ENCODE peak calls at places on chromosomes 2 and 18, in six cellular contexts. One of them, this sample, is unnamed.
A peak's percentile ranks its signal among the peaks of the same experiment; 100 is the strongest.

GRCh38 chr2:129755786-129756185 is 223.7 kb upstream of the RAB6C start:
- DNase-seq in aorta: no peak
- DNase-seq in Calu3: no peak
- DNase-seq in OCI-LY7: no peak
- DNase-seq in Kasumi-1: no peak
- DNase-seq in hippocampal formation: no peak
- DNase-seq in this sample: no peak

GRCh38 chr2:157866202-157866601 is 9.9 kb downstream of the ACVR1 start:
- DNase-seq in hippocampal formation: no peak
- DNase-seq in OCI-LY7: no peak
- DNase-seq in aorta: no peak
- DNase-seq in Kasumi-1: no peak
- DNase-seq in Calu3: no peak
- DNase-seq in this sample: no peak

GRCh38 chr2:177484396-177484795 is 91.8 kb downstream of the AGPS start:
- DNase-seq in Calu3: no peak
- DNase-seq in aorta: no peak
- DNase-seq in Kasumi-1: no peak
- DNase-seq in OCI-LY7: no peak
- DNase-seq in hippocampal formation: no peak
- DNase-seq in this sample: no peak

GRCh38 chr2:124025896-124026295 is 809 bp downstream of the CNTNAP5 start:
- DNase-seq in hippocampal formation: no peak
- DNase-seq in Kasumi-1: no peak
- DNase-seq in Calu3: no peak
- DNase-seq in aorta: no peak
- DNase-seq in OCI-LY7: no peak
- DNase-seq in this sample: no peak

GRCh38 chr2:109377976-109378375 is 235.8 kb downstream of the SEPTIN10 start:
- DNase-seq in hippocampal formation: no peak
- DNase-seq in Calu3: no peak
- DNase-seq in aorta: no peak
- DNase-seq in OCI-LY7: no peak
- DNase-seq in Kasumi-1: no peak
- DNase-seq in this sample: no peak

GRCh38 chr18:80009661-80010550 is 21.5 kb upstream of the TXNL4A start:
- DNase-seq in Kasumi-1: no peak
- DNase-seq in hippocampal formation: no peak
- DNase-seq in Calu3: no peak
- DNase-seq in OCI-LY7: no peak
- DNase-seq in aorta: peak; percentile 89
- DNase-seq in this sample: peak; percentile 75

GRCh38 chr2:20563833-20564232 is 87.1 kb downstream of the HS1BP3 start:
- DNase-seq in aorta: no peak
- DNase-seq in OCI-LY7: no peak
- DNase-seq in hippocampal formation: no peak
- DNase-seq in Calu3: no peak
- DNase-seq in Kasumi-1: no peak
- DNase-seq in this sample: no peak

GRCh38 chr2:165840333-165840958 is 46.4 kb upstream of the GALNT3 start:
- DNase-seq in Calu3: no peak
- DNase-seq in OCI-LY7: no peak
- DNase-seq in Kasumi-1: no peak
- DNase-seq in hippocampal formation: no peak
- DNase-seq in aorta: no peak
- DNase-seq in this sample: no peak

GRCh38 chr2:23351388-23352141 is 33.4 kb upstream of the KLHL29 start:
- DNase-seq in aorta: peak; percentile 91
- DNase-seq in Kasumi-1: peak; percentile 56
- DNase-seq in Calu3: peak; percentile 84
- DNase-seq in OCI-LY7: peak; percentile 18
- DNase-seq in hippocampal formation: peak; percentile 69
- DNase-seq in this sample: peak; percentile 90

GRCh38 chr2:65276604-65277003 is 49.0 kb downstream of the ACTR2 start:
- DNase-seq in Calu3: no peak
- DNase-seq in aorta: no peak
- DNase-seq in Kasumi-1: no peak
- DNase-seq in hippocampal formation: no peak
- DNase-seq in OCI-LY7: no peak
- DNase-seq in this sample: no peak

GRCh38 chr2:109604597-109604996 is 9.2 kb downstream of the SEPTIN10 start:
- DNase-seq in aorta: no peak
- DNase-seq in hippocampal formation: no peak
- DNase-seq in Kasumi-1: no peak
- DNase-seq in OCI-LY7: no peak
- DNase-seq in Calu3: peak; percentile 27
- DNase-seq in this sample: no peak

GRCh38 chr2:28606986-28607441 is 111.2 kb downstream of the PLB1 start:
- DNase-seq in Calu3: peak; percentile 15
- DNase-seq in OCI-LY7: no peak
- DNase-seq in hippocampal formation: no peak
- DNase-seq in Kasumi-1: peak; percentile 31
- DNase-seq in aorta: peak; percentile 56
- DNase-seq in this sample: no peak

GRCh38 chr2:119431155-119431975 is at the start of gene TMEM37:
- DNase-seq in Kasumi-1: peak; percentile 41
- DNase-seq in hippocampal formation: peak; percentile 55
- DNase-seq in aorta: peak; percentile 82
- DNase-seq in Calu3: peak; percentile 68
- DNase-seq in OCI-LY7: peak; percentile 44
- DNase-seq in this sample: peak; percentile 78

GRCh38 chr2:15363142-15363541 is 198.0 kb downstream of the NBAS start:
- DNase-seq in Calu3: no peak
- DNase-seq in OCI-LY7: no peak
- DNase-seq in hippocampal formation: no peak
- DNase-seq in aorta: no peak
- DNase-seq in Kasumi-1: no peak
- DNase-seq in this sample: no peak

GRCh38 chr2:85593023-85593422 is 2.5 kb upstream of the RNF181 start:
- DNase-seq in aorta: no peak
- DNase-seq in hippocampal formation: no peak
- DNase-seq in OCI-LY7: no peak
- DNase-seq in Calu3: no peak
- DNase-seq in Kasumi-1: no peak
- DNase-seq in this sample: no peak

GRCh38 chr2:232315049-232315922 is 63.3 kb upstream of the ALPP start:
- DNase-seq in Calu3: no peak
- DNase-seq in OCI-LY7: no peak
- DNase-seq in hippocampal formation: peak; percentile 44
- DNase-seq in Kasumi-1: peak; percentile 77
- DNase-seq in aorta: peak; percentile 86
- DNase-seq in this sample: peak; percentile 90

GRCh38 chr18:79680100-79680879 is 687 bp downstream of the CTDP1 start:
- DNase-seq in OCI-LY7: peak; percentile 4
- DNase-seq in hippocampal formation: no peak
- DNase-seq in Kasumi-1: peak; percentile 53
- DNase-seq in Calu3: peak; percentile 20
- DNase-seq in aorta: no peak
- DNase-seq in this sample: no peak

GRCh38 chr2:26745609-26746327 is 18.3 kb upstream of the SLC35F6 start:
- DNase-seq in OCI-LY7: peak; percentile 86
- DNase-seq in aorta: peak; percentile 90
- DNase-seq in Kasumi-1: peak; percentile 82
- DNase-seq in hippocampal formation: peak; percentile 79
- DNase-seq in Calu3: peak; percentile 85
- DNase-seq in this sample: peak; percentile 83

GRCh38 chr2:230869691-230870543 is 5.2 kb downstream of the ITM2C start:
- DNase-seq in OCI-LY7: no peak
- DNase-seq in aorta: peak; percentile 34
- DNase-seq in hippocampal formation: no peak
- DNase-seq in Calu3: no peak
- DNase-seq in Kasumi-1: peak; percentile 17
- DNase-seq in this sample: no peak

GRCh38 chr2:75574106-75574505 is 13.4 kb upstream of the EVA1A start:
- DNase-seq in Kasumi-1: no peak
- DNase-seq in aorta: no peak
- DNase-seq in hippocampal formation: no peak
- DNase-seq in OCI-LY7: no peak
- DNase-seq in Calu3: no peak
- DNase-seq in this sample: no peak

GRCh38 chr18:31578126-31578525 is 13.6 kb upstream of the TTR start:
- DNase-seq in OCI-LY7: no peak
- DNase-seq in Kasumi-1: no peak
- DNase-seq in Calu3: no peak
- DNase-seq in aorta: no peak
- DNase-seq in hippocampal formation: no peak
- DNase-seq in this sample: no peak

GRCh38 chr2:75646090-75646582 is 447 bp upstream of the MRPL19 start:
- DNase-seq in Kasumi-1: no peak
- DNase-seq in hippocampal formation: no peak
- DNase-seq in Calu3: no peak
- DNase-seq in aorta: no peak
- DNase-seq in OCI-LY7: no peak
- DNase-seq in this sample: no peak

GRCh38 chr2:8573234-8573941 is 108.5 kb upstream of the ID2 start:
- DNase-seq in hippocampal formation: no peak
- DNase-seq in OCI-LY7: peak; percentile 96
- DNase-seq in Calu3: no peak
- DNase-seq in Kasumi-1: no peak
- DNase-seq in aorta: no peak
- DNase-seq in this sample: no peak

GRCh38 chr18:32019251-32019943 is 772 bp downstream of the RNF125 start:
- DNase-seq in hippocampal formation: peak; percentile 59
- DNase-seq in aorta: peak; percentile 60
- DNase-seq in Kasumi-1: peak; percentile 20
- DNase-seq in Calu3: peak; percentile 37
- DNase-seq in OCI-LY7: peak; percentile 61
- DNase-seq in this sample: peak; percentile 82

GRCh38 chr2:65666156-65666725 is 233.8 kb upstream of the SPRED2 start:
- DNase-seq in hippocampal formation: no peak
- DNase-seq in Kasumi-1: peak; percentile 80
- DNase-seq in OCI-LY7: no peak
- DNase-seq in Calu3: peak; percentile 15
- DNase-seq in aorta: no peak
- DNase-seq in this sample: no peak

GRCh38 chr2:220946552-220946951 is 625.6 kb downstream of the EPHA4 start:
- DNase-seq in Calu3: no peak
- DNase-seq in OCI-LY7: no peak
- DNase-seq in hippocampal formation: no peak
- DNase-seq in Kasumi-1: no peak
- DNase-seq in aorta: no peak
- DNase-seq in this sample: no peak

GRCh38 chr2:214808961-214809750 is at the start of gene BARD1:
- DNase-seq in Calu3: peak; percentile 51
- DNase-seq in hippocampal formation: peak; percentile 45
- DNase-seq in Kasumi-1: peak; percentile 55
- DNase-seq in OCI-LY7: peak; percentile 81
- DNase-seq in aorta: peak; percentile 73
- DNase-seq in this sample: peak; percentile 78

GRCh38 chr2:25301453-25302352 is 40.0 kb downstream of the DNMT3A start:
- DNase-seq in aorta: no peak
- DNase-seq in hippocampal formation: no peak
- DNase-seq in Kasumi-1: peak; percentile 58
- DNase-seq in Calu3: no peak
- DNase-seq in OCI-LY7: peak; percentile 45
- DNase-seq in this sample: no peak

GRCh38 chr2:72204782-72205545 is 57.3 kb upstream of the CYP26B1 start:
- DNase-seq in aorta: no peak
- DNase-seq in Kasumi-1: no peak
- DNase-seq in Calu3: no peak
- DNase-seq in OCI-LY7: no peak
- DNase-seq in hippocampal formation: no peak
- DNase-seq in this sample: no peak

GRCh38 chr18:22032392-22032961 is 136.9 kb upstream of the GATA6 start:
- DNase-seq in hippocampal formation: no peak
- DNase-seq in aorta: no peak
- DNase-seq in Kasumi-1: no peak
- DNase-seq in OCI-LY7: no peak
- DNase-seq in Calu3: peak; percentile 70
- DNase-seq in this sample: no peak

This sample was measured in Right ventricle myocardium inferior.